ENCODE peak calls at places on chromosomes 7 and 10, in four cellular contexts. Y is brain microvascular endothelial cell, R is BJ, O is fibroblast of the aortic adventitia. W is an unnamed sample.

GRCh38 chr10:75432176-75432575 is 752 bp downstream of the LRMDA start:
- DNase-seq in Y (no peak), R (no peak), O (no peak), W (no peak)

GRCh38 chr7:27221201-27221797 is 21.3 kb upstream of the EVX1 start:
- DNase-seq in Y (no peak), R (no peak), O (no peak), W (no peak)

GRCh38 chr7:144513332-144513731 is 109.8 kb upstream of the NOBOX start:
- DNase-seq in Y (peak), R (no peak), O (peak), W (peak)

GRCh38 chr10:96047004-96047649 is 3.7 kb downstream of the CCNJ start:
- DNase-seq in Y (no peak), R (no peak), O (no peak), W (no peak)

GRCh38 chr7:81600608-81601007 is 169.2 kb downstream of the HGF start:
- DNase-seq in Y (peak), R (peak), O (peak), W (no peak)

GRCh38 chr7:27181795-27182275 is 3.2 kb downstream of the HOXA11 start:
- DNase-seq in Y (no peak), R (no peak), O (no peak), W (no peak)

GRCh38 chr7:18890885-18891621 is 226.4 kb downstream of the TWIST1 start:
- DNase-seq in Y (no peak), R (no peak), O (peak), W (no peak)

GRCh38 chr10:93680414-93681047 is 21.9 kb downstream of the FRA10AC1 start:
- DNase-seq in Y (peak), R (no peak), O (peak), W (peak)

GRCh38 chr10:15745748-15746147 is 26.0 kb upstream of the ITGA8 start:
- DNase-seq in Y (peak), R (no peak), O (peak), W (no peak)

GRCh38 chr10:34713875-34714274 is 101.2 kb downstream of the PARD3 start:
- DNase-seq in Y (no peak), R (no peak), O (peak), W (no peak)

GRCh38 chr7:17928055-17928454 is 12.2 kb downstream of the SNX13 start:
- DNase-seq in Y (no peak), R (no peak), O (no peak), W (no peak)

GRCh38 chr10:6579904-6580278 is at the start of gene PRKCQ:
- DNase-seq in Y (no peak), R (no peak), O (no peak), W (no peak)

GRCh38 chr10:132223156-132223590 is 36.4 kb downstream of the DPYSL4 start:
- DNase-seq in Y (peak), R (peak), O (peak), W (peak)

GRCh38 chr10:132223611-132224342 is 37.0 kb downstream of the DPYSL4 start:
- DNase-seq in Y (no peak), R (no peak), O (no peak), W (no peak)

GRCh38 chr10:132220061-132220460 is 33.3 kb downstream of the DPYSL4 start:
- DNase-seq in Y (no peak), R (no peak), O (no peak), W (no peak)

GRCh38 chr10:132222726-132223125 is 36.0 kb downstream of the DPYSL4 start:
- DNase-seq in Y (no peak), R (no peak), O (no peak), W (no peak)

DNA sequence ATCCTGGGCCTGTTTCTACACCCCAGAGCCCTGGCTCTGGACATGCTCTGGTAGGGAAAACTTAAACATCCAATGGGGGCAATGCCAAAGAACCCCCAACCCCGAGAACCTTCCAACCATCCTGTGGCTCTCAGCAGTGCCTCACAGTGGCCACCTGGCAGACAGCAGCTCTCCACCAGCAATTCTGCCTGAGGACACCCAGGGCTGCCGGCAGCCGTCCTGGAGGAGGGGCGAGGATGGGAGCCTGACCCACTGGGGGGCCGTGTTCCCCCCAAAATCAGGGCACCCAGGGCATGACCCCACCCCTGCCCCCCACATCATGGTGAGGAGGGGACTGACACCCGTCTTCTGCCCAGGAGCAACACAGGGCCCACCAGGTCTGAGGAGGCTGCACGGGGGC is 32.7 kb downstream of the DPYSL4 start:
- DNase-seq in Y (no peak), R (no peak), O (no peak), W (no peak)
- TF ChIP-seq CTCF in Y (peak), R (peak), O (peak), W (peak)

DNA sequence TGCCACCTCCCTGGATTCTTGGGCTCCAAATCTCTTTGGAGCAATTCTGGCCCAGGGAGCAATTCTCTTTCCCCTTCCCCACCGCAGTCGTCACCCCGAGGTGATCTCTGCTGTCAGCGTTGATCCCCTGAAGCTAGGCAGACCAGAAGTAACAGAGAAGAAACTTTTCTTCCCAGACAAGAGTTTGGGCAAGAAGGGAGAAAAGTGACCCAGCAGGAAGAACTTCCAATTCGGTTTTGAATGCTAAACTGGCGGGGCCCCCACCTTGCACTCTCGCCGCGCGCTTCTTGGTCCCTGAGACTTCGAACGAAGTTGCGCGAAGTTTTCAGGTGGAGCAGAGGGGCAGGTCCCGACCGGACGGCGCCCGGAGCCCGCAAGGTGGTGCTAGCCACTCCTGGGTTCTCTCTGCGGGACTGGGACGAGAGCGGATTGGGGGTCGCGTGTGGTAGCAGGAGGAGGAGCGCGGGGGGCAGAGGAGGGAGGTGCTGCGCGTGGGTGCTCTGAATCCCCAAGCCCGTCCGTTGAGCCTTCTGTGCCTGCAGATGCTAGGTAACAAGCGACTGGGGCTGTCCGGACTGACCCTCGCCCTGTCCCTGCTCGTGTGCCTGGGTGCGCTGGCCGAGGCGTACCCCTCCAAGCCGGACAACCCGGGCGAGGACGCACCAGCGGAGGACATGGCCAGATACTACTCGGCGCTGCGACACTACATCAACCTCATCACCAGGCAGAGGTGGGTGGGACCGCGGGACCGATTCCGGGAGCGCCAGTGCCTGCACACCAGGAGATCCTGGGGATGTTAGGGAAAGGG is 913 bp downstream of the NPY start:
- DNase-seq in Y (no peak), R (no peak), O (no peak), W (no peak)
- TF ChIP-seq CTCF in Y (no peak), R (no peak), O (no peak), W (no peak)

DNA sequence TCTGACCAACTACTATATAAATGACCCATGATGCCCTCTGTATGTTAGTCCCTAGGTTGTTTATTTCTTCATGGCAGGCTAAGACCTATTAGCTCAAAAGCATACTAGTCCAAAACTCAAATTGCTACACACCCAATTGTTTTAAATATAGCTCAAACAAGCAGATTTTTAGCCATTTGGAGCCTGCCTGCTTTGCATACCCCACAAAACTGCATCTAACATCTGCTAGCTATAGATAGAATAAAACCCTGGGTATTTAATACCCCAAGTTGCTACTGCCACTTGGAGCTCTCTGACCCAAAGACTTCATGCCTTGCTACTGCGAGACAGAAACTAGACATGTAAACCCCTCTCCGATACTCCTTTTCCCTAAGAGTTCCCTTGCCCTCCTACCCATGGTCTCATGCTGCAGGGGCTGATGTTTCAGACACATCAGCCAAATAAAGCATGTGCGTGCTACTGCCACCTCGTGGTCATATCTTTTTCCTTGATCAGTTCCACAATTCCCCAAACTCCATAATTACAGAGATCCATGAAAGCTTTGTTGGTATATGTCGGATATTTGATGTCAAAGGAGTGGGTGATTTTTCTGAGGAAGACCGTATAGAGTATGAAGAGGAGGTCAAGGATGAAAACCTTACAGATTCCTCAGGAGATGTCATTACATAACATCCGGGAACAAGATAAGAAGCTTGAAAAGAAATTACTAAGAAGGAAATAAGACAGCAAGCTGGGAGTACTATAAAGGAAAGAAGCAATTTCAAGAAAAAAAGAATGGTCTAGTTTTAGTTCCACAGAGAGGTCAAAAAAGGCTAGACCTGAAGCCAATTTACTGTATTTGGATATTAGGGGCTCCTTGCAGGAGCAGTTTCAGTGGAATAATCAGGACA is 386.6 kb downstream of the SH2D4B start:
- DNase-seq in Y (peak), R (no peak), O (peak), W (peak)
- TF ChIP-seq CTCF in Y (peak), R (peak), O (peak), W (peak)

DNA sequence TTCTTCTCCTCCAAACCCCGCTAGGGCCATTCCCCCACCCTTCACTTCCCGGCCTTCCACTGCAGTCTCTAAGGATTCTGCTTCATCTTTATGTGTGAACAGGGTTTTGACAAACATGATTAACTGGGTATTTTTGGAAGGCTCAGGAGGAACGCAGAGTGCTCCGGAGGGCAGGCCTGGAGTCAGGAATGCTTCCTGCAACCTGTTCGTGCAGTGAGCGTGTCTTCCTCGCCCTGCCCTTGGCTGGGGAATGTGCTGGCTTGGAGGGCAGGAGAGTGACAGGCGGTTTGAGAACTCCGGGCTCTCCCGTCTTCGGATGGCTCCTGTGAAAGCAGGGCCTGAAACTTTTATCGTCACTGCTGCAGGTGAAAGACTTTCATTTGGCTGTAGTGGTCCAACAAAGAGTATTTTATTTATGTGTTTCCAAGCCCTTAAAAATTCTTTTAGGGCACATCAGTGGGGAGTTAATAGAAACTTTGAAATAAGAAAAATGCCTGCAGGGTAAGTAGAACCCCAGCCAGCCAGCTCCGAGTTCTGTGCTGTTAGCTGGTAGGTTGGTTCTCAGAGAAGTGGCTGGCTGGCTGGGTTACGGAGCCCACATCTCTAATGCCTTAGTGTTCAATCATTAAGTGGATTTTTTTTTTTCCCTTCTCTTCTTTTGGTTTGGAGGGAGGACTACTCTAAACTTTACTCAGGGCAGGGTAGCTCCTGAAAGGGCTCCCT is 51.0 kb downstream of the TCF7L2 start:
- DNase-seq in Y (no peak), R (no peak), O (no peak), W (no peak)
- TF ChIP-seq CTCF in Y (no peak), R (peak), O (peak), W (no peak)

GRCh38 chr7:35362341-35362740 is 108.4 kb upstream of the TBX20 start:
- DNase-seq in Y (no peak), R (no peak), O (no peak), W (no peak)
- TF ChIP-seq CTCF in Y (no peak), R (no peak), O (no peak), W (no peak)

GRCh38 chr7:141710301-141710700 is 2.1 kb downstream of the WEE2 start:
- DNase-seq in Y (no peak), R (no peak), O (no peak), W (no peak)
- TF ChIP-seq CTCF in Y (no peak), R (no peak), O (no peak), W (no peak)

GRCh38 chr7:106737202-106737562 is 76.2 kb upstream of the CCDC71L start:
- DNase-seq in Y (peak), R (no peak), O (peak), W (no peak)
- TF ChIP-seq CTCF in Y (peak), R (peak), O (peak), W (peak)

DNA sequence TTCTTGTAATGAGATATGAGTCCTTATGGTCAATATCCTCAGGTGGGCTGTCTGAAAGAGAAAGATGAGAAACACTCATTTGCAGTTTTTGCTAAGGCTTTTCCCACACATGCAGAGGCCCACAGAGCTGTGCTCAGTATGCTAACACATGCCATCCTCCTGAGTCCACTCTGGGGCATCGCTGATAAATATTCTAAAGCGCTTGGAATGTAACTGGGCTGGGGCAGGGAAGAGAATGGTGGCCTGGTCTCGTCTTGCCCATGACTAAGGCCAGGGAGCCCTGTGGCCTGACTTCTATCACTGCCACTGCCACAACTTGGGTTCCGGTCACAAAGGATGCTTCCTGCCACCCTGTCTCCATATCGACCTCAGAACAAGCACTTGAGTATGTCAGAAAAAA is 199.7 kb upstream of the FRMD4A start:
- DNase-seq in Y (no peak), R (no peak), O (no peak), W (no peak)
- TF ChIP-seq CTCF in Y (no peak), R (no peak), O (no peak), W (no peak)

DNA sequence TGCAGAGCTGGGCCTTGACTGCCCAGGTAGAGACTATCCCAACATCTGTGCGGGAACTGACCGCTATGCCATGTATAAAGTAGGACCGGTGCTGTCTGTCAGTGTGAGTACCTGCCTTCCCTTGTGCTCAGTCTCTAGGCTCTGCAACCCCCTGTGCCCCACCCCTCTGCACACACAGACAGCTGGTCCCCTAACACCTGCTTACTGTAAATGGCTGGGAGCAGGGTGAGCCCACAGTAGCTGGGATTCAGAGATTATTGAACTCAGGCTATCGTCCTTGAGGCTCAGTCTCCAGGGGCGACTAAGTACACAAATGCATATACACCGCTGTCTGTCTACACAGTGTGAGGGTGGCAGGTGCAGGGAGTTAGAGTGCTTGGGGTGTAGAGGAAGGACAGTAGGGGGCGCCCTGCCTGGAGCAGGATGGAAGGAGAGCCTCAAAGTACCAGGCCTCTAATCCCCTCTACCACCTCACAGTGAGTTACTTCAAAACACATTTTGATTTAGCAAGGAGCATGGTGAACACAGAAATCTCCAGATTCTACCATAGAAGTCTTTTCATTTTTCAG is 12.9 kb downstream of the UPP1 start:
- DNase-seq in Y (no peak), R (no peak), O (no peak), W (no peak)
- TF ChIP-seq CTCF in Y (peak), R (peak), O (peak), W (peak)

GRCh38 chr7:23469150-23469960 is 936 bp downstream of the IGF2BP3 start:
- DNase-seq in Y (no peak), R (no peak), O (peak), W (peak)
- TF ChIP-seq CTCF in Y (no peak), R (no peak), O (no peak), W (no peak)